ENCODE peak calls at places on chromosomes 5 and 9, in four cellular contexts. E is IMR-90, C is uterus, A is tibial artery. S is an unnamed sample.
A peak's percentile ranks its signal among the peaks of the same experiment; 100 is the strongest.

GRCh38 chr5:149404746-149405549 is 25.9 kb upstream of the IL17B start:
- DNase-seq in C (peak; percentile 62), A (peak; percentile 70), E (peak; percentile 95), S (no peak)

GRCh38 chr5:152256580-152256979 is 148.5 kb downstream of the NMUR2 start:
- DNase-seq in C (no peak), A (no peak), E (no peak), S (no peak)

GRCh38 chr5:154385236-154385512 is 60.6 kb upstream of the SAP30L start:
- DNase-seq in A (no peak), E (no peak), C (no peak), S (no peak)

GRCh38 chr5:112957970-112958773 is 18.4 kb upstream of the DCP2 start:
- DNase-seq in E (peak; percentile 98), C (peak; percentile 79), A (peak; percentile 73), S (peak; percentile 85)

GRCh38 chr9:86642721-86643120 is 288.5 kb upstream of the TUT7 start:
- DNase-seq in C (no peak), E (no peak), A (no peak), S (no peak)

GRCh38 chr5:142529626-142530278 is 156.1 kb downstream of the FGF1 start:
- DNase-seq in E (peak; percentile 82), C (no peak), A (no peak), S (no peak)

GRCh38 chr5:124644138-124644537 is 102.3 kb downstream of the ZNF608 start:
- DNase-seq in A (no peak), E (peak; percentile 83), C (no peak), S (no peak)

GRCh38 chr5:172929371-172929838 is 29.8 kb upstream of the RPL26L1 start:
- DNase-seq in E (peak; percentile 99), A (no peak), C (no peak), S (no peak)

GRCh38 chr5:54881286-54882005 is 103.9 kb downstream of the ESM1 start:
- DNase-seq in C (no peak), E (no peak), A (no peak), S (no peak)

GRCh38 chr5:33936381-33937016 is at the start of gene RXFP3:
- DNase-seq in A (no peak), C (no peak), E (peak; percentile 23), S (no peak)

GRCh38 chr5:148956632-148957385 is 106.1 kb downstream of the SH3TC2 start:
- DNase-seq in E (peak; percentile 49), A (no peak), C (no peak), S (no peak)

GRCh38 chr5:148810821-148811220 is 15.6 kb upstream of the ADRB2 start:
- DNase-seq in C (no peak), E (no peak), A (no peak), S (no peak)

GRCh38 chr9:20505574-20505973 is 116.7 kb downstream of the MLLT3 start:
- DNase-seq in E (no peak), C (no peak), A (no peak), S (no peak)

GRCh38 chr5:151023047-151023615 is 2.7 kb downstream of the GPX3 start:
- DNase-seq in A (peak; percentile 95), E (peak; percentile 40), C (peak; percentile 77), S (peak; percentile 77)

GRCh38 chr9:125748511-125749099 is 1.4 kb downstream of the PBX3 start:
- DNase-seq in E (no peak), C (no peak), A (no peak), S (no peak)

GRCh38 chr5:177444106-177445051 is 2.2 kb upstream of the PRR7 start:
- DNase-seq in A (no peak), C (no peak), E (no peak), S (no peak)

GRCh38 chr5:168822745-168823281 is 243.6 kb upstream of the PANK3 start:
- DNase-seq in E (peak; percentile 1), A (peak; percentile 72), C (no peak), S (no peak)

GRCh38 chr5:67182406-67182805 is 14.2 kb downstream of the CD180 start:
- DNase-seq in A (peak; percentile 88), E (peak; percentile 89), C (peak; percentile 85), S (peak; percentile 62)

GRCh38 chr5:138336952-138337684 is 948 bp upstream of the FAM53C start:
- DNase-seq in A (peak; percentile 90), C (peak; percentile 91), E (peak; percentile 79), S (no peak)

GRCh38 chr5:109936091-109936490 is 246.4 kb downstream of the MAN2A1 start:
- DNase-seq in A (no peak), E (no peak), C (no peak), S (no peak)

DNA sequence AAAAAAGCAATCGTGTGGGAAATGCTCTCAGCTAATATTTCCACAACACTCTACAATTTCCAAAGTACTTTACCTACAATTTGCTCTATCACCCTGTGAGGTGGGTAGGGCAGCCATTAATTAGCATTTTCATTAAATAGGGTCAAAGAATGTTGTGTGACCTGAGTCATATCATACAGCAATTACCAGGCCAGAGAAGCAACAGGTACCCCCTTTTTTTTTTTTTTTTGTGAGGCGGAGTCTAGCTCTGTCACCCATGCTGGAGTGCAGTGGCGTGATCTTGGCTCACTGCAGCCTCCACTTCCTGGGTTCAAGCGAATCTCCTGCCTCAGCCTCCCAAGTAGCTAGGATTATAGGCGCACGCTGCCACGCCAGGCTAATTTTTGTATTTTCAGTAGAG is 108.8 kb upstream of the RETREG1 start:
- DNase-seq in E (no peak), A (no peak), C (no peak), S (no peak)
- H3K36me3 ChIP-seq in E (peaks cover 30% of the 10 kb centered on the region), A (no peaks in the 10 kb centered on the region), C (no peaks in the 10 kb centered on the region), S (no peaks in the 10 kb centered on the region)

DNA sequence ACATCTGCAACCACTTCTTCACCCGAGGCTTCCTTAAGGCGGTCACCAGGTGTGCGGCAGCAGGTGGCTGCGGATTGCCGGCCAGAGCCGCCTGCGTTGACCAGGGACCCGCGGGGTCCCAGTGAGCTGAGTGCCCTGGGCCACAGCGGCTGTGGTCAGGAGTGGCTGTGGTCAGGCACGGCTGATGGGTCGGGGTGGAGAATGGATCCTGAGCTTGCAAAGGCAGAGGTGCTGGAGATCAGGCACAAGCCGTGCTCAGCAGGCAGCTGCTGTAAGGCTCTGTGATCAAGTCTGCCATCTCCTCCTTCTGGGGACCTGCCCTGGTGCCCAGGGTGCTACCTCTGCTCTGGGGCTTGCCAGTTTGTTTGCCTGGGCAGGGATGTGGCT is 2.1 kb downstream of the UAP1L1 start:
- DNase-seq in E (no peak), A (no peak), C (no peak), S (no peak)
- H3K27me3 ChIP-seq in E (no peaks in the 10 kb centered on the region), A (no peaks in the 10 kb centered on the region), C (no peaks in the 10 kb centered on the region), S (no peaks in the 10 kb centered on the region)

GRCh38 chr9:93820667-93821306 is 134.4 kb downstream of the BARX1 start:
- DNase-seq in C (no peak), E (no peak), A (no peak), S (no peak)
- TF ChIP-seq CTCF in C (no peak), E (no peak), A (no peak), S (no peak)

GRCh38 chr9:326667-327066 is 112.0 kb downstream of the DOCK8 start:
- DNase-seq in A (no peak), C (no peak), E (no peak), S (no peak)
- H3K36me3 ChIP-seq in A (no peaks in the 10 kb centered on the region), C (no peaks in the 10 kb centered on the region), E (no peaks in the 10 kb centered on the region), S (no peaks in the 10 kb centered on the region)

GRCh38 chr9:138046641-138047301 is 169.2 kb downstream of the CACNA1B start:
- DNase-seq in E (no peak), C (no peak), A (peak; percentile 45), S (no peak)
- H3K27me3 ChIP-seq in E (no peaks in the 10 kb centered on the region), C (no peaks in the 10 kb centered on the region), A (no peaks in the 10 kb centered on the region), S (peaks cover 8% of the 10 kb centered on the region)

GRCh38 chr5:129271309-129271708 is 176.8 kb downstream of the ISOC1 start:
- DNase-seq in C (no peak), E (no peak), A (no peak), S (no peak)
- TF ChIP-seq CTCF in C (no peak), E (no peak), A (no peak), S (no peak)

GRCh38 chr9:112218908-112219307 is 43.8 kb upstream of the SUSD1 start:
- DNase-seq in A (no peak), C (no peak), E (no peak), S (no peak)

GRCh38 chr9:112207451-112207850 is 32.4 kb upstream of the SUSD1 start:
- DNase-seq in C (no peak), A (no peak), E (no peak), S (no peak)

DNA sequence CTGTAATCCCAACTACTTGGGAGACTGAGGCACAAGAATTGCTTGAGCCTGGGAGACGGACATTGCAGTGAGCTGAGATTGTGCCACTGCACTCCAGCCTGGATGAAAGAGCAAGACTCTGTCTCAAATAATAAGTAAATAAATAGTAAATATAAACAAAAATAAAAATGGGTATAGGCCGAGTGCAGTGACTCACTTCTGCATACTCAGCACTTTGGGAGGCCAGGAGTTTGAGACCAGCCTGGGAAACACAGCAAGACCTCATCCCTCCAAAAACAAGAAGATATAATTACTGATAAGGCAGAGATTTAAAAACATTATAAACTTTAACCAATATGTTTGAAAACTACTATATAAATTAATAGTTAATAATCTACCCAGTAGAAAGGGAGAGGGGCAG is 37.8 kb upstream of the SUSD1 start:
- DNase-seq in A (no peak), C (no peak), E (no peak), S (no peak)
- H3K36me3 ChIP-seq in A (peaks cover 62% of the 10 kb centered on the region), C (no peaks in the 10 kb centered on the region), E (peaks cover 25% of the 10 kb centered on the region), S (peaks cover 76% of the 10 kb centered on the region)

GRCh38 chr5:35617435-35618296 is at the start of gene SPEF2:
- DNase-seq in A (peak; percentile 86), E (peak; percentile 91), C (peak; percentile 83), S (peak; percentile 86)
- H3K27me3 ChIP-seq in A (no peaks in the 10 kb centered on the region), E (no peaks in the 10 kb centered on the region), C (no peaks in the 10 kb centered on the region), S (no peaks in the 10 kb centered on the region)

DNA sequence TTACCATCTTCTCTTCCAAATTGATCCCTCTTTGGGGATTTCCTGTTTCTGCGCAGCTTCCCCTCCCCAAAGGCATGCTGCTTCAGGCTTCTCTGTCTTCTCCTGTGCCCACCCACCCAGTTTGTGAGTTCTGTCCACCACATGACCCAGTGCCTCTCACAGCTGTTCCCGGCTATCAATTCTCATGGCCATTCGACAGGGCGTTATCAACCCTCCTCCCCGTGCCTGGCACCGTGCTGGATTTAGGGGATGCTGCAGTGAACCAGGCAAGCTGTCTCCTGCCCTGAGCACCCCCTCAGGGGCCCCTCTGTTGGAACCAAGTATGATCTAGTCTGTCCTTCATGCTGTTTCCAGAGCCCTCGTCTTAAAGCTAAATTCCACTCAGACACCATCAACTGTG is 38.7 kb downstream of the COL23A1 start:
- DNase-seq in E (no peak), C (no peak), A (peak; percentile 34), S (no peak)
- TF ChIP-seq CTCF in E (no peak), C (no peak), A (no peak), S (no peak)